ENCODE peak calls at places on chromosomes 2 and 18, in ten cellular contexts. Z is iPS-NIHi11; N is NCI-H2081; X is NCI-H1092 treated with DMSO at 0.1 percent for 48 hours; G is stimulated activated CD4-positive, alpha-beta T cell treated with anti-CD3 and anti-CD28 coated beads, Interleukin-4, amount 100 ng/mL, for 1 hour; I is HTR-8/SVneo; H is AG09309; A is esophagus muscularis mucosa; Y is cardiac muscle cell; O is Right ventricle myocardium superior. K is an unnamed sample.

GRCh38 chr2:233440714-233441113 is 86.4 kb downstream of the DGKD start:
- DNase-seq in Z (no peak), N (no peak), X (no peak), G (no peak), I (no peak), H (no peak), A (no peak), Y (no peak), O (no peak), K (no peak)

GRCh38 chr2:230325316-230326243 is 1.4 kb upstream of the SP140L start:
- DNase-seq in Z (no peak), N (no peak), X (no peak), G (no peak), I (no peak), H (no peak), A (no peak), Y (no peak), O (no peak), K (no peak)

GRCh38 chr18:12410121-12410520 is 2.4 kb downstream of the PRELID3A start:
- DNase-seq in Z (no peak), N (no peak), X (no peak), G (no peak), I (no peak), H (no peak), A (no peak), Y (peak), O (no peak), K (no peak)

GRCh38 chr2:37753758-37754157 is 82.3 kb upstream of the CDC42EP3 start:
- DNase-seq in Z (no peak), N (no peak), X (no peak), G (no peak), I (no peak), H (no peak), A (no peak), Y (no peak), O (no peak), K (no peak)

GRCh38 chr2:239801404-239802100 is 223.6 kb downstream of the NDUFA10 start:
- DNase-seq in Z (no peak), N (no peak), X (no peak), G (no peak), I (no peak), H (no peak), A (no peak), Y (no peak), O (no peak), K (no peak)

GRCh38 chr2:191051825-191052778 is 38.1 kb upstream of the STAT1 start:
- DNase-seq in Z (peak), N (peak), X (peak), G (no peak), I (peak), H (peak), A (no peak), Y (peak), O (no peak), K (peak)

GRCh38 chr2:224594840-224595239 is 9.7 kb upstream of the CUL3 start:
- DNase-seq in Z (no peak), N (no peak), X (no peak), G (no peak), I (no peak), H (no peak), A (no peak), Y (no peak), O (no peak), K (no peak)

GRCh38 chr2:226904592-226904991 is 68.7 kb downstream of the RHBDD1 start:
- DNase-seq in Z (no peak), N (no peak), X (no peak), G (no peak), I (no peak), H (no peak), A (no peak), Y (no peak), O (no peak), K (no peak)